ENCODE peak calls at places on chromosomes 12 and 14, in four cellular contexts. A is HCT116, E is HepG2, N is K562. T is an unnamed sample. For H3K4me1, the result is how much of the 10 kb centered on the place peaks cover.

GRCh38 chr14:23094666-23095195 is at the start of gene ACIN1:
- DNase-seq in E (peak), A (peak), N (peak), T (peak)

GRCh38 chr14:68309121-68309520 is 483.7 kb downstream of the ZFP36L1 start:
- DNase-seq in N (no peak), E (no peak), A (no peak), T (no peak)

GRCh38 chr14:25622752-25623151 is 572.8 kb upstream of the STXBP6 start:
- DNase-seq in N (no peak), A (no peak), E (no peak), T (no peak)

GRCh38 chr12:1907652-1908611 is 10.5 kb downstream of the CACNA2D4 start:
- DNase-seq in E (no peak), A (no peak), N (peak), T (no peak)

GRCh38 chr14:48586099-48586498 is 910.7 kb upstream of the MDGA2 start:
- DNase-seq in A (no peak), E (no peak), N (no peak), T (no peak)

GRCh38 chr12:122171399-122171798 is 2.6 kb downstream of the IL31 start:
- DNase-seq in A (no peak), E (no peak), N (no peak), T (no peak)

GRCh38 chr14:95516554-95517209 is at the start of gene SYNE3:
- DNase-seq in E (no peak), N (peak), A (no peak), T (no peak)

GRCh38 chr12:54006700-54007220 is 2.0 kb upstream of the HOXC8 start:
- DNase-seq in N (no peak), A (no peak), E (no peak), T (no peak)

GRCh38 chr12:49703647-49704137 is 3.5 kb downstream of the FMNL3 start:
- DNase-seq in N (no peak), A (no peak), E (no peak), T (no peak)

GRCh38 chr14:47919994-47920393 is 244.6 kb upstream of the MDGA2 start:
- DNase-seq in E (no peak), N (no peak), A (no peak), T (no peak)

GRCh38 chr14:45201908-45202307 is 51.1 kb downstream of the MIS18BP1 start:
- DNase-seq in E (peak), A (no peak), N (no peak), T (no peak)

GRCh38 chr14:91401751-91402150 is 15.9 kb downstream of the CCDC88C start:
- DNase-seq in A (no peak), N (no peak), E (no peak), T (no peak)

GRCh38 chr14:96267336-96267735 is 11.3 kb downstream of the BDKRB1 start:
- DNase-seq in A (no peak), N (no peak), E (no peak), T (no peak)

GRCh38 chr14:103731481-103731880 is 15.9 kb downstream of the ZFYVE21 start:
- DNase-seq in E (no peak), A (no peak), N (no peak), T (no peak)

GRCh38 chr12:13277278-13277677 is 80.8 kb downstream of the EMP1 start:
- DNase-seq in A (no peak), E (no peak), N (no peak), T (no peak)

GRCh38 chr12:128612150-128612850 is 211.5 kb downstream of the SLC15A4 start:
- DNase-seq in A (no peak), E (no peak), N (no peak), T (no peak)

GRCh38 chr14:88286309-88286708 is 36.8 kb downstream of the KCNK10 start:
- DNase-seq in E (no peak), N (no peak), A (no peak), T (no peak)

GRCh38 chr14:100297320-100298300 is 8.6 kb downstream of the SLC25A29 start:
- DNase-seq in N (no peak), E (no peak), A (no peak), T (no peak)

GRCh38 chr12:76137611-76138010 is 53.1 kb upstream of the NAP1L1 start:
- DNase-seq in E (no peak), A (no peak), N (no peak), T (no peak)

GRCh38 chr12:11827096-11827841 is 177.8 kb downstream of the ETV6 start:
- DNase-seq in A (no peak), E (no peak), N (no peak), T (no peak)

GRCh38 chr12:32331133-32331532 is 68.2 kb upstream of the FGD4 start:
- DNase-seq in A (no peak), E (peak), N (no peak), T (no peak)

GRCh38 chr14:92945959-92946846 is 23.3 kb downstream of the CHGA start:
- DNase-seq in A (peak), E (no peak), N (no peak), T (peak)

GRCh38 chr12:20629414-20630156 is 65.5 kb upstream of the SLCO1C1 start:
- DNase-seq in E (peak), N (no peak), A (no peak), T (no peak)

GRCh38 chr12:96308881-96309280 is 91.4 kb downstream of the CDK17 start:
- DNase-seq in N (no peak), A (no peak), E (no peak), T (no peak)

GRCh38 chr14:28751467-28752058 is 15.0 kb upstream of the FOXG1 start:
- DNase-seq in A (peak), E (peak), N (peak), T (peak)

GRCh38 chr14:92651793-92652382 is 96.5 kb downstream of the LGMN start:
- DNase-seq in E (no peak), A (no peak), N (no peak), T (no peak)

GRCh38 chr12:79295572-79295971 is 395.2 kb downstream of the PAWR start:
- DNase-seq in A (no peak), N (no peak), E (no peak), T (no peak)

GRCh38 chr12:108565976-108566375 is 3.6 kb downstream of the ISCU start:
- DNase-seq in A (peak), N (no peak), E (no peak), T (peak)

DNA sequence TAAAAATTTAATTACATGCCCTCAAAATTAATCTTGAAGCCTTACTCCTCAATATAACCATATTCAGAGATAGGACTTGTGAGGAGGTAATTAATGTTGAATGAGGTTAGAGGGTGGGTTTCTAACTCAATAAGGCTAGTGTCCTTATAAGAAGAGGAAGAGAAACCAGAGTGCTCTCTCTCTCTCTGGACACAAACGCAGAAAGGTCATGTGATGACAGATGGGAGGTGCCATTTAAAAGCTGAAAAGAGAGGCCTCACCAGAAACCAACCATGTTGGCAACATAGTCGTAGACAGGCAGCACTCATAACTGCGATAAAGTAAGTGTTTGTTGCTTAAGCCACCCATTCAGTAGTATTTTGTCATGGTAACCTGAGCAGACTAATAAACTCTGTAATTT is 378.5 kb upstream of the LMO3 start:
- DNase-seq in A (no peak), E (no peak), N (no peak), T (no peak)
- TF ChIP-seq TCF7L2 in A (no peak), E (no peak), N (no peak), T (no peak)

GRCh38 chr12:124629117-124629516 is 61.7 kb upstream of the NCOR2 start:
- DNase-seq in N (no peak), A (no peak), E (no peak), T (no peak)

GRCh38 chr12:124632510-124632909 is 65.1 kb upstream of the NCOR2 start:
- DNase-seq in E (no peak), A (no peak), N (peak), T (no peak)

GRCh38 chr12:124630791-124631313 is 63.4 kb upstream of the NCOR2 start:
- DNase-seq in A (no peak), N (no peak), E (no peak), T (no peak)

GRCh38 chr12:124631681-124632080 is 64.3 kb upstream of the NCOR2 start:
- DNase-seq in A (no peak), E (no peak), N (no peak), T (no peak)

DNA sequence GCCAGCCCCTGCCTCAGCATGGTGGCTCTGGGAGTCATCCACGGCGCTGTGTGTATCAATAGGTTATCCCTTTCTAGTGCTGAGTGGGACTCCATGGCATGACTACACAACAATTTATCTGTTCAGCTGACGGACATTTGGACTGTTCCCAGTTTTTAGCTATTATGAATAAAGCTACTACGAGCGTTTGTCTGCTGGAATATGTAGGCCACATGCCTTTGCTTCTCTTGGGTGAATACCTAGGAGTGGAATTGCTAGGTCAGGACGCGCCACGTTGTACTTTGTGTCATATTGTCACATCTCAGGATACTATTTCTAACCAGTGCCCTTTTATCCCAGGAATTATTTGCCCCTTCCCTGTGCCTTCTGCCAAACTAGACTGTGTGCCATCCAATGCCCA is 62.4 kb upstream of the NCOR2 start:
- DNase-seq in E (no peak), A (no peak), N (no peak), T (no peak)
- H3K4me1 ChIP-seq in E (under half), A (half or more), N (under half), T (under half)

GRCh38 chr14:24481622-24482324 is 26.3 kb downstream of the CMA1 start:
- DNase-seq in E (peak), A (peak), N (peak), T (peak)

GRCh38 chr14:24483604-24484252 is 24.3 kb downstream of the CMA1 start:
- DNase-seq in E (no peak), A (no peak), N (no peak), T (no peak)
- TF ChIP-seq POLR2AphosphoS5 in E (no peak), A (no peak), N (no peak), T (no peak)

GRCh38 chr12:9127484-9127883 is 11.8 kb upstream of the A2M start:
- DNase-seq in N (no peak), A (no peak), E (no peak), T (no peak)
- TF ChIP-seq TCF7L2 in N (no peak), A (no peak), E (no peak), T (no peak)

GRCh38 chr12:125105600-125105999 is 40.4 kb downstream of the AACS start:
- DNase-seq in N (no peak), A (no peak), E (no peak), T (no peak)
- H3K4me1 ChIP-seq in N (under half), A (under half), E (under half), T (under half)

T was measured in Panc1.